ENCODE peak calls at places on chromosomes 16 and 17, in five cellular contexts. E is A549, Y is K562, B is HepG2, Z is GM12878. O is an unnamed sample.

GRCh38 chr17:30021708-30022317 is 80.4 kb downstream of the EFCAB5 start:
- DNase-seq in E (peak), Y (peak), B (peak), Z (no peak), O (peak)

GRCh38 chr17:45170976-45171337 is 9.3 kb downstream of the HEXIM2 start:
- DNase-seq in E (peak), Y (no peak), B (no peak), Z (no peak), O (peak)

GRCh38 chr16:30741461-30741914 is 6.7 kb upstream of the PHKG2 start:
- DNase-seq in E (peak), Y (no peak), B (peak), Z (no peak), O (peak)

GRCh38 chr17:47720754-47721533 is 12.1 kb upstream of the TBX21 start:
- DNase-seq in E (no peak), Y (no peak), B (no peak), Z (no peak), O (peak)

GRCh38 chr17:10879110-10879509 is 41.2 kb upstream of the PIRT start:
- DNase-seq in E (no peak), Y (peak), B (no peak), Z (no peak), O (no peak)

GRCh38 chr17:33049781-33050414 is 58.3 kb downstream of the SPACA3 start:
- DNase-seq in E (peak), Y (peak), B (peak), Z (no peak), O (peak)

GRCh38 chr17:44049294-44050080 is 17.0 kb downstream of the LSM12 start:
- DNase-seq in E (no peak), Y (no peak), B (no peak), Z (no peak), O (no peak)

GRCh38 chr17:324151-324571 is 28.4 kb downstream of the RPH3AL start:
- DNase-seq in E (no peak), Y (no peak), B (no peak), Z (no peak), O (no peak)

GRCh38 chr16:72957303-72958277 is 90.3 kb downstream of the ZFHX3 start:
- DNase-seq in E (no peak), Y (no peak), B (no peak), Z (no peak), O (no peak)

GRCh38 chr16:77789085-77789611 is 784 bp downstream of the VAT1L start:
- DNase-seq in E (no peak), Y (no peak), B (no peak), Z (no peak), O (no peak)

GRCh38 chr16:64417711-64418227 is 704.1 kb downstream of the CDH11 start:
- DNase-seq in E (no peak), Y (no peak), B (no peak), Z (no peak), O (no peak)

GRCh38 chr16:87169509-87169985 is 147.6 kb downstream of the C16orf95 start:
- DNase-seq in E (no peak), Y (no peak), B (peak), Z (no peak), O (no peak)

GRCh38 chr17:17575360-17576251 is 15.9 kb downstream of the PEMT start:
- DNase-seq in E (no peak), Y (no peak), B (no peak), Z (no peak), O (no peak)

GRCh38 chr17:60910415-60910814 is 232.8 kb downstream of the BCAS3 start:
- DNase-seq in E (no peak), Y (no peak), B (no peak), Z (no peak), O (no peak)

GRCh38 chr16:54326266-54326662 is 39.7 kb upstream of the IRX3 start:
- DNase-seq in E (no peak), Y (no peak), B (no peak), Z (no peak), O (no peak)

GRCh38 chr16:85735225-85735722 is 15.6 kb downstream of the C16orf74 start:
- DNase-seq in E (no peak), Y (no peak), B (no peak), Z (peak), O (no peak)

GRCh38 chr17:73427198-73427597 is 115.4 kb upstream of the CDC42EP4 start:
- DNase-seq in E (no peak), Y (no peak), B (peak), Z (no peak), O (no peak)

GRCh38 chr17:82924214-82924613 is 84.4 kb upstream of the ZNF750 start:
- DNase-seq in E (no peak), Y (no peak), B (no peak), Z (no peak), O (no peak)

GRCh38 chr17:74736423-74737298 is at the start of gene RAB37:
- DNase-seq in E (peak), Y (no peak), B (peak), Z (no peak), O (peak)
- H3K4me3 ChIP-seq in E (peak), Y (no peak), B (peak), Z (peak), O (peak)

GRCh38 chr17:2711608-2712299 is at the start of gene CLUH:
- DNase-seq in E (peak), Y (peak), B (peak), Z (peak), O (peak)
- TF ChIP-seq REST in E (no peak), Y (peak), B (no peak), Z (no peak), O (no peak)

GRCh38 chr16:19696312-19696711 is 21.7 kb downstream of the KNOP1 start:
- DNase-seq in E (no peak), Y (peak), B (no peak), Z (no peak), O (no peak)
- TF ChIP-seq CEBPB in E (no peak), Y (no peak), B (no peak), Z (no peak), O (no peak)

GRCh38 chr17:74453665-74454196 is 12.7 kb upstream of the CD300A start:
- DNase-seq in E (peak), Y (no peak), B (no peak), Z (no peak), O (no peak)

GRCh38 chr17:74452027-74452840 is 14.2 kb upstream of the CD300A start:
- DNase-seq in E (no peak), Y (no peak), B (no peak), Z (no peak), O (no peak)

GRCh38 chr17:74455025-74455585 is 11.3 kb upstream of the CD300A start:
- DNase-seq in E (no peak), Y (no peak), B (no peak), Z (no peak), O (no peak)

GRCh38 chr17:74452841-74453661 is 13.4 kb upstream of the CD300A start:
- DNase-seq in E (no peak), Y (no peak), B (no peak), Z (no peak), O (no peak)

GRCh38 chr17:74454197-74455024 is 12.0 kb upstream of the CD300A start:
- DNase-seq in E (peak), Y (peak), B (peak), Z (no peak), O (peak)
- H3K4me3 ChIP-seq in E (peak), Y (peak), B (peak), Z (peak), O (peak)

GRCh38 chr16:3482659-3483241 is 12.5 kb downstream of the C16orf90 start:
- DNase-seq in E (no peak), Y (no peak), B (no peak), Z (no peak), O (no peak)

GRCh38 chr16:3478242-3478925 is 16.9 kb downstream of the C16orf90 start:
- DNase-seq in E (no peak), Y (no peak), B (no peak), Z (no peak), O (no peak)

GRCh38 chr16:3481696-3482658 is 13.3 kb downstream of the C16orf90 start:
- DNase-seq in E (no peak), Y (peak), B (no peak), Z (no peak), O (no peak)

GRCh38 chr16:3479654-3480216 is 15.6 kb downstream of the C16orf90 start:
- DNase-seq in E (no peak), Y (no peak), B (no peak), Z (no peak), O (no peak)

DNA sequence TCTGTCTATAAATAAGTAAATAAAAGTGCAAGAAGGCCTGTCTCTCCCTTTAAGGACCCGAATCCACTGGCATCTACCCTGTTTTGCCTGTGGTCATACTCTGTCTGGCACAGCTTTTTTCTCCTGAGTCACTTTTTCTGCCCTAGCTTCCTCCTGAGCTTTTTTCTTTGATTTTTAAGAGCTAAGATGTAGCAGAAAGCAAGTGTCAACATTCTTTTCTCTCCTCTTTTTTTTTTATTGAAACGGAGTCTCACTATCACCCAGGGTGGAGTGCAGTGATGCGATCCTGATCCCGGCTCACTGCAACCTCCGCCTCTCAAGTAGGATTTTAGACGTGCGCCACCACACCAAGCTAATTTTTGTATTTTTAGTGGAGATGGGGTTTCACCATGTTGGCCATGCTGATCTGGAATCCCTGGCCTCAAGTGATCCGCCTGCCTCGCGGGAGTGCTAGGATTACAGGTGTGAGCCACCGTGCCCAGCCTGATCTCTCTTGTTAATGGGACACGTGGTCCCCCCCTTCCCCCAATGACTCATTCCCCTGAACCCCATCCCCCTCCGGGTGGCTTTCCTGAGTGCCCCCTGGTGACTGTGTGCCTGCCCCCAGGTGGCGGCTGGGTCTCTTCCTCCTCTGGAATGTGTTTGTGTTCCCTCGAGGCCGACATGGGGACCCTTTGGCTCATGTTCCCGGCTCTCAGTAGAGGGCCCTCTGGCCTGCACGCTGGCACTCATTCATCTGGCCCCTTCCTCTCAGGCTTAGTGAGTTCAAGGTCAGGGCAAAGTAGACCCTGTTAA is 14.2 kb downstream of the C16orf90 start:
- DNase-seq in E (no peak), Y (peak), B (peak), Z (no peak), O (no peak)
- TF ChIP-seq REST in E (no peak), Y (no peak), B (no peak), Z (no peak), O (no peak)

DNA sequence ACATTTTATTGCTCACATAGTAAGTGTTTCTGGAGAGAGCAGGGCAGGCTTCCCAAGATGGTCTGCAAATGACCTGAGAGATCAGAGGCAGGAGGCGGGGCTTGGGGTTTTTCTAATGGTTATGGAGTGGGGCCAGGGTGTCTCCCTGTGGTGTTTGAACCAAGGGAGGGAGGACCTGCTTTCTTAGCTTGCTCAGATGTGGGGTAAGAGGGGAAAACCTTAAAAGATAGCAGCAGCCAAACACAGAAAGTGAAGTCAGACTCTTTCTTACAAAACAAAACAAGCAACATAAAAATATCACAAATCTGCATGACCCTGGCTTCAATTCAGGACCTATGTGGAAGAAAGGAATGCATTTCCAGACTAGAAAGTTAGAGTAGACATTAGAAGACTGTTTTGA is 22.9 kb upstream of the DNAJA2 start:
- DNase-seq in E (no peak), Y (peak), B (no peak), Z (no peak), O (no peak)
- TF ChIP-seq CEBPB in E (no peak), Y (no peak), B (no peak), Z (no peak), O (no peak)

GRCh38 chr16:81316176-81316496 is 1.4 kb downstream of the GAN start:
- DNase-seq in E (no peak), Y (peak), B (no peak), Z (no peak), O (no peak)
- H3K4me3 ChIP-seq in E (peak), Y (peak), B (peak), Z (peak), O (peak)

DNA sequence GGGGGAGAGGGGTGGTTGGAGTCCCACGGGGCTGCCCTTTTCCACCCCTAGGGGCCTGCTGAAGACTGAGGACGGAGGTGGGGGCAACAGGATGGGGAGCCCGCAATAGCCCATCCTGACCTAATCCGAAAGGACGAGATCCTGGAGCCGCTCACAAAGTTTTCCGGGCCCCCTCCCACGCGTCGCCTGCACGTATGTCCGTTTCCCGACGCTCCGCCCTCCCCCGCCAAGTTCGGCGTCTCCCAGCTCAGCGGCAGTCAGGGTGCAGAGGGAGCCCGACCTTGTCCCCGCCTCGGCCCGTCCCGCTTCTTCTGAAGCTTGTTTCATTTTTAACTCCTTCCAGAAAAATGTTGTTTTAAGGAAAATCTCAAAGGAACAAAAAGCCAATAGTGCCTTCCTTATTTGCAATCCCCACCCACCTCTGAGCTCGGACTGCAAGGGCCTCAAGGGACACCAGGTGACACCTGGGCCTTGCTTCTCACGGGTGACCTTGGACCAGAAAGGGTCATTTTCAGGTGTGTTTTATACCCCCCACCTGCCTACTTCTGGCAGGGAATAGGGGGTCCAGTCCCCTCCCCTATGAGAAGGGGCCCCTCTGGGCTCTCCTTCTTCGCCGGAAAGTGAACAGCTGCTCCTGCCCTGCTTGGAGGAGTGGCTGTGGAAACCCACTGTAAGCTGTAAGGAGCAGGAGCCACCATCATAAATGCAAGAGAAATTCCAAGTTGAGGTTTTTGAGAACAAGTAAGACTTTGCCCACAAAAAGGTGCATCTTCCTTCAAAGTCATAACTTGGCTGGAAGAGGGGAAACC is 3.4 kb upstream of the ZNF423 start:
- DNase-seq in E (no peak), Y (peak), B (no peak), Z (no peak), O (no peak)
- TF ChIP-seq REST in E (no peak), Y (no peak), B (no peak), Z (no peak), O (no peak)

GRCh38 chr16:28162326-28162877 is 49.4 kb downstream of the XPO6 start:
- DNase-seq in E (no peak), Y (no peak), B (no peak), Z (no peak), O (no peak)

GRCh38 chr16:28161626-28162025 is 50.1 kb downstream of the XPO6 start:
- DNase-seq in E (no peak), Y (no peak), B (no peak), Z (no peak), O (no peak)

GRCh38 chr16:28165549-28166046 is 46.2 kb downstream of the XPO6 start:
- DNase-seq in E (no peak), Y (no peak), B (no peak), Z (no peak), O (no peak)

GRCh38 chr16:28166394-28167208 is 45.2 kb downstream of the XPO6 start:
- DNase-seq in E (no peak), Y (no peak), B (peak), Z (no peak), O (peak)

GRCh38 chr16:28163699-28164584 is 47.8 kb downstream of the XPO6 start:
- DNase-seq in E (no peak), Y (no peak), B (peak), Z (no peak), O (no peak)
- TF ChIP-seq CEBPB in E (peak), Y (peak), B (peak), Z (no peak), O (no peak)

DNA sequence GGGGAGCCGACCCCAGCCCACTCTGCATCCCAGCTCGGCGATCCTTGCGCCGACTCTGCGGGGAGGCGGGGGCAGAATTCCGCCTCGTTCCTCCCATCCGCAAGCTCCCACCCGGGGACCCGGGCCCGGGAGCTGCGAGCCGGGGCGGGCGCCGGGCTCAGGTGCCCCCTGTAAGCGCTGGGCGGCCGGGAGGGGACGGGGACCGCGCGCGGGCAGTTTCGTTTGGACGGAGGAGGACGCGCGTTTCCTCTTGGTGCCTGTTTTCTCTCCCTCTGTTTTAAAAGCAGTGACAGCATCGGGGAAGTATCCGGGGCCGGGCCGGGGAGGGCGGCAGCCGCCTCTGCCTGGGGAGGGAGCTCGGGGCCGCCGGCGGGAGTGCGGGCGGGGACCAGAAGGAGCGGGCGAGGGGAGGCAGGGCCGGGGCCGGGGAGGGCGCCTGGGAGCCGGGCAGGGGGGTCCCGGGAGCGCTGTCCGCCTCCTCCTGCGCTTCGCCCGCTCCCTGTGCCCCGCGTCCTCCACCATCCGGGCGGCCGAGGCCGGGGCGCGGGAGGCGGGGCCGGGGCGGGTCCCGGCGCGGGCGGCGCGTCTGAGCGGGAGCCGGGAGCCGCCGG is 57.0 kb downstream of the RAP1GAP2 start:
- DNase-seq in E (peak), Y (no peak), B (no peak), Z (no peak), O (no peak)
- H3K4me3 ChIP-seq in E (peak), Y (no peak), B (peak), Z (no peak), O (peak)

O was measured in HCT116.